ENCODE peak calls at places on chromosomes 1 and 21, in six cellular contexts. T, G, Z, Y, B and C are unnamed samples.

GRCh38 chr21:33989440-33989839 is 73.8 kb upstream of the ATP5PO start:
- DNase-seq in Z (no peak), T (no peak), G (no peak), B (no peak), Y (no peak), C (no peak)

GRCh38 chr1:161131721-161132409 is 602 bp downstream of the DEDD start:
- DNase-seq in G (no peak), T (no peak), B (no peak), Z (no peak), Y (no peak), C (no peak)

GRCh38 chr1:163172596-163172995 is 30.1 kb downstream of the RGS5 start:
- DNase-seq in T (no peak), Y (no peak), B (no peak), G (no peak), Z (no peak), C (no peak)

GRCh38 chr1:212108981-212109380 is 73.4 kb downstream of the DTL start:
- DNase-seq in G (no peak), Y (no peak), B (no peak), Z (no peak), T (no peak), C (no peak)

GRCh38 chr1:150881331-150882070 is 5.1 kb upstream of the ARNT start:
- DNase-seq in G (no peak), Z (peak), T (no peak), Y (no peak), B (no peak), C (no peak)

GRCh38 chr1:88649932-88650331 is 34.1 kb upstream of the PKN2 start:
- DNase-seq in Y (no peak), T (no peak), G (no peak), B (no peak), Z (no peak), C (no peak)

GRCh38 chr1:89271616-89272015 is 1.0 kb downstream of the GBP5 start:
- DNase-seq in T (no peak), Z (no peak), Y (no peak), B (no peak), G (no peak), C (no peak)

GRCh38 chr1:2801535-2802291 is at the start of gene TTC34:
- DNase-seq in B (peak), G (no peak), Z (no peak), Y (peak), T (peak), C (peak)

GRCh38 chr1:245086389-245086969 is 68.3 kb upstream of the KIF26B start:
- DNase-seq in Z (no peak), B (no peak), T (no peak), G (no peak), Y (no peak), C (no peak)

GRCh38 chr1:52142220-52143153 is 598 bp downstream of the ZFYVE9 start:
- DNase-seq in B (peak), Z (peak), T (peak), Y (peak), G (no peak), C (peak)

GRCh38 chr1:223717695-223718363 is 5.5 kb downstream of the CAPN2 start:
- DNase-seq in B (no peak), Y (no peak), T (no peak), Z (no peak), G (no peak), C (no peak)

GRCh38 chr1:223216482-223217205 is 73.6 kb upstream of the TLR5 start:
- DNase-seq in Z (no peak), G (no peak), B (no peak), Y (no peak), T (no peak), C (no peak)

GRCh38 chr1:33320619-33321165 is at the start of gene A3GALT2:
- DNase-seq in Z (no peak), B (no peak), G (no peak), Y (no peak), T (no peak), C (no peak)

GRCh38 chr1:159172599-159173291 is 1.3 kb downstream of the CADM3 start:
- DNase-seq in Y (no peak), B (no peak), T (peak), G (no peak), Z (no peak), C (peak)

GRCh38 chr1:114037952-114038867 is 58.9 kb downstream of the OLFML3 start:
- DNase-seq in Z (no peak), T (no peak), B (no peak), G (no peak), Y (no peak), C (no peak)

GRCh38 chr21:15289896-15290841 is 225.4 kb upstream of the NRIP1 start:
- DNase-seq in Y (no peak), B (no peak), T (peak), Z (no peak), G (no peak), C (peak)

GRCh38 chr1:203570805-203571204 is 55.8 kb upstream of the ATP2B4 start:
- DNase-seq in Y (no peak), G (no peak), B (no peak), Z (no peak), T (no peak), C (no peak)

GRCh38 chr1:178653091-178653490 is 72.0 kb upstream of the RALGPS2 start:
- DNase-seq in Z (no peak), T (no peak), B (no peak), G (no peak), Y (peak), C (no peak)

GRCh38 chr1:26733982-26734381 is 38.2 kb downstream of the ARID1A start:
- DNase-seq in Y (peak), B (no peak), T (no peak), G (no peak), Z (no peak), C (no peak)

GRCh38 chr1:156086256-156086662 is 4.0 kb upstream of the MEX3A start:
- DNase-seq in T (no peak), B (no peak), Y (peak), G (no peak), Z (no peak), C (no peak)

GRCh38 chr1:178492341-178492740 is 4.4 kb downstream of the CLEC20A start:
- DNase-seq in B (no peak), Z (no peak), T (no peak), G (no peak), Y (no peak), C (no peak)

GRCh38 chr1:85240174-85240601 is 19.3 kb downstream of the C1orf52 start:
- DNase-seq in Z (no peak), B (peak), Y (no peak), T (no peak), G (no peak), C (no peak)

GRCh38 chr1:9903801-9904527 is 6.1 kb downstream of the CTNNBIP1 start:
- DNase-seq in Y (no peak), Z (no peak), G (no peak), T (no peak), B (no peak), C (no peak)

GRCh38 chr1:119673171-119673940 is 25.3 kb upstream of the ZNF697 start:
- DNase-seq in T (no peak), G (no peak), Z (no peak), B (no peak), Y (peak), C (no peak)

GRCh38 chr1:119675349-119676343 is 27.6 kb upstream of the ZNF697 start:
- DNase-seq in B (peak), T (peak), G (peak), Z (peak), Y (peak), C (peak)

GRCh38 chr1:119676571-119677206 is 28.6 kb upstream of the ZNF697 start:
- DNase-seq in Z (peak), G (no peak), B (no peak), Y (no peak), T (peak), C (peak)

GRCh38 chr1:119674110-119674509 is 26.0 kb upstream of the ZNF697 start:
- DNase-seq in Y (peak), B (no peak), Z (no peak), T (no peak), G (no peak), C (no peak)

GRCh38 chr1:119674835-119675289 is 26.8 kb upstream of the ZNF697 start:
- DNase-seq in Y (peak), T (peak), B (no peak), G (no peak), Z (peak), C (peak)
- H3K4me3 ChIP-seq in Y (peak), T (no peak), B (no peak), G (no peak), Z (no peak), C (peak)

GRCh38 chr1:200274121-200274520 is 135.7 kb downstream of the ZNF281 start:
- DNase-seq in G (no peak), T (no peak), Z (no peak), B (no peak), Y (no peak), C (no peak)

GRCh38 chr1:200275816-200276453 is 133.9 kb downstream of the ZNF281 start:
- DNase-seq in B (no peak), Z (no peak), G (no peak), T (no peak), Y (no peak), C (no peak)

GRCh38 chr1:200272669-200273068 is 137.2 kb downstream of the ZNF281 start:
- DNase-seq in B (no peak), T (no peak), Y (no peak), Z (no peak), G (no peak), C (no peak)

GRCh38 chr1:200275415-200275814 is 134.4 kb downstream of the ZNF281 start:
- DNase-seq in G (no peak), B (no peak), Y (no peak), Z (no peak), T (no peak), C (no peak)

DNA sequence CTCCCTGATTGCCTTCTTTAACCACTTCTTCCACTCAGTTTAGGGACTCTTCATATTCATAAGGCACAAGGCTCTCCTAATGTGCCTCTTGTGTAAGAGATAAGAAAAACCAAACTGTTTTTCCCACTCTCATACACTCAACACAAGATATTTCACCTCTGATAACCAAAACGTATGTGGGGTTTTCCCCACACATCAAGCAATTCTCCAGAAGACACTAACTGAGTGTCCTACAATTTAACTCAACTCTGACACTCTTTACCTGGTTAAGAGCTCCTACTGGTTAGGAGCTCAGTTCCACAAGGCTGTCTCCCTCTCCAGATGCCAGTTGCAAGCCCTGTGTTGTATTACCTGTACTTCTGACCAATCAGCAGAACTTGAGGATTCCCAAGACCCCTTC is 136.5 kb downstream of the ZNF281 start:
- DNase-seq in Y (no peak), T (no peak), G (no peak), B (no peak), Z (no peak), C (no peak)
- H3K27ac ChIP-seq in Y (no peak), T (no peak), G (no peak), B (no peak), Z (no peak), C (no peak)

DNA sequence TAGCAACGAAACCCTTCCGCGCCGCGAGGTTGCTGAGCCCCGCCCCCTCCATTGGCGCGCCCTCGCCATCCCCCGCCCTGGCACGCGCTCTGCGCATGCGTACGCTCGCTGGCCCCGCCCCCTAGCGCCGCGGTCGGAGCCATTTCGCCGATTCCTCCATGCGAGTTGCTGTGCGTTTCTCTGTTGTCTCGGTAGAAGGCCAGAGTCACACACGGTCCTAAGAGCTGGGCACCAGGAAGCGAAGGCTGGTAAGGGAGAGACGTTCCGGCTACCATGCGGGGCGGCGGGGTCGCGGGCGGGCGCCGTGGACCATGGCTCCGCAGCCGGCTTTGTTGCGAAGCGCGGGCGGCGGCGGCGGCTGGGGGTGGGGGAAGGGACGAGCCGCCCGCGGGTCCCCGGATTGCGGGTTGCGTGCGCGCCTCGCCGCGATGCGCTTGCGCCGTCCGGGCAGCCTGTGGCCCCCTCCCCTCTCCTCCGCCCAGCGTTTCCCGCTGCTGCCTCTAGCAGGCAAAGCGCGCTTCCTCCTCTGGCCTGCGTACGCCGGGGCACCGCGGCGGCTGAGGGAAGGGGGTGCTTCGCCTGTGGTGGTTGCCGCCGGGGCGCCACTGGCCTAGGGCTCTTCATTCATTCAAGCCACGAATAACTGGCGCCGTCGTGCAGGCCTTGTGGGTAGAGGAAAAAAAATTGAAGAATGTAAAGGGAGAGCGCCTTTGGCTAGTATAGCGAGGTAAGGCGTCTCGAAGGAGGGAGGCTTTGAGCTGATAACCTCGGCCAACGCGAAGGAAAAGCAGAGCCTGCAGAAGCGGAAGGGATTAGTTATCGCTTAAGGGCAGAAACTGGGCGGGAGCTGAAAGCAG is at the start of gene DHX9:
- DNase-seq in Y (peak), G (peak), T (peak), B (peak), Z (peak), C (peak)
- TF ChIP-seq CTCF in Y (no peak), G (peak), T (no peak), B (peak), Z (peak), C (peak)

GRCh38 chr1:59013928-59014279 is 230.1 kb upstream of the JUN start:
- DNase-seq in Y (no peak), B (no peak), T (no peak), Z (no peak), G (no peak), C (no peak)
- H3K4me3 ChIP-seq in Y (no peak), B (no peak), T (no peak), Z (no peak), G (no peak), C (peak)

DNA sequence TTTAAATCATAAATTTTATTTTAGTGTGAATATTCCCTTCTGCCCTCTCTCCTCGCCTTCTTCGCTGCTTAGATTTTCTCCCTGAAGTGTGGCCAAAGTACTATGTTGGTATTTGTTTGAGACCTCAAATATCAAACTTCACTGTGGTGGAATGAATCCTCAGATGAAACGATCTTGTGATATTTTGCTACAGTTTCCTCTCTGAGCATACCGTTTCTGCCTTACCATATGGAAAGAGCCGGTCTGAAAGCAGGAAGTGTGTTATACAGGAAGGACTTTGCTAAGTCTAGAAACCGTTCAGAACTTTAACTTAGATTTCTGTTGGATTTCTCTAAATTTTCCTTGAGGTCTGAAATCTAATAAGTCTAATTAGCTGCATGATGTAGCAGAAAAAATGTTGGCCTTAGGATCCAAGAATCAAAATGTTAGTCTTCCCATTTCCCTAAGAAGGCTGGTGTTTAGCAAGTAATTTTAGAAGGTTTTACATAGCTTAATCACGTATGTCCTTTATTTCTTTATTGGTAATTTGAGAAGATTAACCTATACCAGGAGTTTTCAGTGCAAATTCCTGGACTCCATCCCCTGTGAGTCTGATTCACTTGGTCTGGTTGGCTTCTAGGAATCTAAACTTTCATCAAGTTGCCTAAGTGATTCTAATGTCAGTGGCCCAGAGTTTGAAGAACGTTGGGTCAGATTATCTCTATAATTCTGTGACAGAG is 30.7 kb downstream of the SDCCAG8 start:
- DNase-seq in G (no peak), B (no peak), Z (no peak), T (no peak), Y (no peak), C (no peak)
- H3K27ac ChIP-seq in G (no peak), B (no peak), Z (no peak), T (peak), Y (peak), C (peak)

GRCh38 chr1:71345491-71345890 is 264.7 kb upstream of the ZRANB2 start:
- DNase-seq in G (no peak), Z (no peak), B (no peak), T (no peak), Y (no peak), C (no peak)

GRCh38 chr1:71339238-71339637 is 258.4 kb upstream of the ZRANB2 start:
- DNase-seq in G (no peak), T (no peak), B (peak), Z (no peak), Y (no peak), C (no peak)

GRCh38 chr1:71343686-71344416 is 263.0 kb upstream of the ZRANB2 start:
- DNase-seq in Y (peak), T (no peak), Z (no peak), B (peak), G (no peak), C (no peak)
- TF ChIP-seq CTCF in Y (no peak), T (no peak), Z (no peak), B (peak), G (no peak), C (no peak)